ENCODE peak calls at places on chromosomes 7 and 10, in ten cellular contexts. K, X, A, S, M, H, Y, B, T and W are unnamed samples.

GRCh38 chr10:79308016-79308415 is 39.3 kb upstream of the PPIF start:
- DNase-seq in K (no peak), X (no peak), A (no peak), S (peak), M (no peak), H (no peak), Y (no peak), B (no peak), T (no peak), W (no peak)

GRCh38 chr10:67612577-67613537 is 83.1 kb downstream of the CTNNA3 start:
- DNase-seq in K (no peak), X (peak), A (peak), S (no peak), M (no peak), H (no peak), Y (no peak), B (no peak), T (peak), W (no peak)

GRCh38 chr7:33964417-33965115 is 59.2 kb downstream of the BMPER start:
- DNase-seq in K (no peak), X (no peak), A (no peak), S (no peak), M (no peak), H (no peak), Y (no peak), B (no peak), T (no peak), W (no peak)

GRCh38 chr10:104777086-104777799 is 136.2 kb downstream of the SORCS3 start:
- DNase-seq in K (no peak), X (no peak), A (no peak), S (no peak), M (no peak), H (no peak), Y (no peak), B (no peak), T (no peak), W (no peak)

GRCh38 chr10:93600861-93601773 is at the start of gene RBP4:
- DNase-seq in K (no peak), X (peak), A (peak), S (peak), M (no peak), H (peak), Y (no peak), B (no peak), T (no peak), W (no peak)

GRCh38 chr7:130063036-130063435 is 7.3 kb upstream of the KLHDC10 start:
- DNase-seq in K (peak), X (peak), A (no peak), S (no peak), M (no peak), H (peak), Y (peak), B (peak), T (peak), W (peak)

GRCh38 chr7:143405158-143405557 is 3.5 kb downstream of the EPHA1 start:
- DNase-seq in K (no peak), X (no peak), A (no peak), S (no peak), M (no peak), H (no peak), Y (no peak), B (no peak), T (no peak), W (peak)

GRCh38 chr10:7580520-7580919 is 86.2 kb downstream of the ITIH5 start:
- DNase-seq in K (no peak), X (no peak), A (no peak), S (no peak), M (no peak), H (no peak), Y (no peak), B (no peak), T (no peak), W (no peak)

GRCh38 chr7:40876604-40877003 is 741.8 kb downstream of the SUGCT start:
- DNase-seq in K (no peak), X (no peak), A (no peak), S (no peak), M (no peak), H (no peak), Y (no peak), B (no peak), T (no peak), W (no peak)

GRCh38 chr7:26534649-26535482 is 243.2 kb downstream of the SNX10 start:
- DNase-seq in K (no peak), X (no peak), A (no peak), S (no peak), M (no peak), H (no peak), Y (no peak), B (peak), T (no peak), W (no peak)

GRCh38 chr10:87605656-87606308 is 53.9 kb upstream of the PAPSS2 start:
- DNase-seq in K (no peak), X (no peak), A (no peak), S (no peak), M (no peak), H (no peak), Y (no peak), B (no peak), T (no peak), W (no peak)

GRCh38 chr7:91182819-91183405 is 81.3 kb upstream of the FZD1 start:
- DNase-seq in K (no peak), X (peak), A (peak), S (no peak), M (no peak), H (no peak), Y (no peak), B (no peak), T (no peak), W (no peak)

GRCh38 chr10:92079003-92079402 is 155.4 kb downstream of the BTAF1 start:
- DNase-seq in K (no peak), X (no peak), A (no peak), S (no peak), M (no peak), H (no peak), Y (no peak), B (no peak), T (no peak), W (no peak)

GRCh38 chr7:157238087-157238486 is 98.7 kb upstream of the DNAJB6 start:
- DNase-seq in K (no peak), X (no peak), A (no peak), S (no peak), M (no peak), H (no peak), Y (no peak), B (no peak), T (no peak), W (no peak)

GRCh38 chr7:156929789-156930539 is 19.5 kb upstream of the NOM1 start:
- DNase-seq in K (no peak), X (no peak), A (no peak), S (no peak), M (no peak), H (no peak), Y (no peak), B (no peak), T (no peak), W (no peak)

GRCh38 chr7:159039716-159040115 is 105.0 kb downstream of the VIPR2 start:
- DNase-seq in K (no peak), X (no peak), A (no peak), S (no peak), M (no peak), H (no peak), Y (no peak), B (no peak), T (no peak), W (no peak)

GRCh38 chr10:23096814-23097549 is 1.6 kb downstream of the MSRB2 start:
- DNase-seq in K (no peak), X (peak), A (peak), S (no peak), M (no peak), H (no peak), Y (no peak), B (peak), T (peak), W (peak)

GRCh38 chr10:61541960-61542359 is 88.8 kb upstream of the TMEM26 start:
- DNase-seq in K (no peak), X (no peak), A (no peak), S (no peak), M (no peak), H (no peak), Y (no peak), B (no peak), T (no peak), W (no peak)

GRCh38 chr10:129078322-129078721 is 388.7 kb upstream of the MGMT start:
- DNase-seq in K (no peak), X (no peak), A (no peak), S (no peak), M (no peak), H (no peak), Y (no peak), B (no peak), T (no peak), W (no peak)

GRCh38 chr7:47333131-47333887 is 248.6 kb downstream of the TNS3 start:
- DNase-seq in K (no peak), X (no peak), A (no peak), S (no peak), M (no peak), H (no peak), Y (no peak), B (no peak), T (no peak), W (no peak)

GRCh38 chr7:144869072-144869471 is 33.2 kb upstream of the TPK1 start:
- DNase-seq in K (no peak), X (no peak), A (no peak), S (no peak), M (no peak), H (peak), Y (no peak), B (no peak), T (no peak), W (no peak)

GRCh38 chr10:43265799-43266721 is 805 bp downstream of the RASGEF1A start:
- DNase-seq in K (peak), X (peak), A (no peak), S (peak), M (no peak), H (no peak), Y (no peak), B (no peak), T (no peak), W (peak)

GRCh38 chr7:30920021-30920583 is 8.4 kb downstream of the AQP1 start:
- DNase-seq in K (no peak), X (no peak), A (no peak), S (peak), M (peak), H (no peak), Y (peak), B (peak), T (no peak), W (peak)

GRCh38 chr7:135260470-135260869 is 26.8 kb downstream of the STRA8 start:
- DNase-seq in K (no peak), X (no peak), A (no peak), S (no peak), M (no peak), H (no peak), Y (no peak), B (no peak), T (no peak), W (no peak)

GRCh38 chr10:71401969-71402368 is 5.2 kb downstream of the CDH23 start:
- DNase-seq in K (no peak), X (no peak), A (no peak), S (no peak), M (no peak), H (no peak), Y (no peak), B (no peak), T (no peak), W (no peak)